ENCODE peak calls at places on chromosomes 11 and 22, in eight cellular contexts. V is brain microvascular endothelial cell, W is fibroblast of lung, R is upper lobe of right lung, F is A673, X is cardiac muscle cell, T is BJ, M is K562. C is an unnamed sample.

GRCh38 chr22:31296258-31296657 is 4.0 kb upstream of the PIK3IP1 start:
- DNase-seq in V (no peak), W (peak; percentile 57), R (no peak), F (no peak), X (peak; percentile 58), T (no peak), M (no peak), C (no peak)

GRCh38 chr11:2737226-2737590 is 37.4 kb upstream of the KCNQ1OT1 start:
- DNase-seq in V (no peak), W (no peak), R (no peak), F (no peak), X (no peak), T (no peak), M (no peak), C (no peak)

GRCh38 chr11:94129505-94130335 is 1.1 kb downstream of the PANX1 start:
- DNase-seq in V (no peak), W (peak; percentile 54), R (no peak), F (peak; percentile 38), X (peak; percentile 34), T (no peak), M (no peak), C (no peak)

GRCh38 chr11:128898580-128899344 is 7.6 kb downstream of the KCNJ5 start:
- DNase-seq in V (no peak), W (no peak), R (peak; percentile 86), F (no peak), X (no peak), T (no peak), M (no peak), C (no peak)

GRCh38 chr11:27610946-27611345 is 89.3 kb downstream of the BDNF start:
- DNase-seq in V (no peak), W (no peak), R (no peak), F (no peak), X (no peak), T (no peak), M (no peak), C (no peak)

GRCh38 chr11:3959015-3959917 is 103.8 kb downstream of the STIM1 start:
- DNase-seq in V (peak; percentile 76), W (peak; percentile 33), R (no peak), F (peak; percentile 40), X (peak; percentile 41), T (no peak), M (peak; percentile 48), C (peak; percentile 64)

GRCh38 chr11:22657101-22657694 is 9.2 kb upstream of the GAS2 start:
- DNase-seq in V (no peak), W (no peak), R (no peak), F (no peak), X (no peak), T (no peak), M (no peak), C (no peak)

GRCh38 chr11:103297900-103298299 is 188.7 kb downstream of the DYNC2H1 start:
- DNase-seq in V (no peak), W (no peak), R (no peak), F (no peak), X (no peak), T (no peak), M (no peak), C (no peak)

GRCh38 chr11:30853470-30853869 is 267.3 kb upstream of the MPPED2 start:
- DNase-seq in V (no peak), W (no peak), R (no peak), F (no peak), X (no peak), T (no peak), M (no peak), C (no peak)

GRCh38 chr22:36867695-36868094 is 6.9 kb downstream of the NCF4 start:
- DNase-seq in V (no peak), W (no peak), R (no peak), F (no peak), X (no peak), T (no peak), M (no peak), C (no peak)

GRCh38 chr22:36871669-36872081 is 10.9 kb downstream of the NCF4 start:
- DNase-seq in V (no peak), W (no peak), R (peak; percentile 52), F (no peak), X (no peak), T (no peak), M (no peak), C (no peak)

GRCh38 chr22:36872084-36872483 is 11.3 kb downstream of the NCF4 start:
- DNase-seq in V (no peak), W (no peak), R (no peak), F (no peak), X (no peak), T (no peak), M (no peak), C (no peak)

GRCh38 chr22:36868546-36868945 is 7.7 kb downstream of the NCF4 start:
- DNase-seq in V (no peak), W (no peak), R (no peak), F (no peak), X (no peak), T (no peak), M (no peak), C (no peak)

GRCh38 chr22:36870250-36870649 is 9.4 kb downstream of the NCF4 start:
- DNase-seq in V (no peak), W (no peak), R (peak; percentile 55), F (no peak), X (no peak), T (no peak), M (no peak), C (no peak)
- TF ChIP-seq CTCF in V (no peak), W (no peak), R (no peak), F (no peak), X (no peak), T (no peak), M (no peak), C (no peak)

GRCh38 chr11:43797866-43798265 is 82.8 kb upstream of the ALKBH3 start:
- DNase-seq in V (no peak), W (no peak), R (no peak), F (no peak), X (no peak), T (no peak), M (no peak), C (no peak)
- H3K36me3 ChIP-seq in V (peaks cover 3% of the 10 kb centered on the region), W (no peaks in the 10 kb centered on the region), R (peaks cover 20% of the 10 kb centered on the region), F (peaks cover 26% of the 10 kb centered on the region), X (peaks cover 8% of the 10 kb centered on the region), T (no peaks in the 10 kb centered on the region), M (no peaks in the 10 kb centered on the region), C (no peaks in the 10 kb centered on the region)

GRCh38 chr22:50191041-50191740 is 5.5 kb downstream of the TRABD start:
- DNase-seq in V (no peak), W (no peak), R (no peak), F (no peak), X (no peak), T (no peak), M (no peak), C (no peak)

GRCh38 chr22:50188356-50188755 is 2.6 kb downstream of the TRABD start:
- DNase-seq in V (no peak), W (no peak), R (no peak), F (no peak), X (no peak), T (no peak), M (no peak), C (no peak)

GRCh38 chr22:50189184-50189848 is 3.6 kb downstream of the TRABD start:
- DNase-seq in V (no peak), W (no peak), R (no peak), F (no peak), X (no peak), T (no peak), M (no peak), C (no peak)

GRCh38 chr22:50190182-50190951 is 4.7 kb downstream of the TRABD start:
- DNase-seq in V (no peak), W (peak; percentile 61), R (peak; percentile 94), F (peak; percentile 72), X (peak; percentile 50), T (no peak), M (peak; percentile 85), C (no peak)

DNA sequence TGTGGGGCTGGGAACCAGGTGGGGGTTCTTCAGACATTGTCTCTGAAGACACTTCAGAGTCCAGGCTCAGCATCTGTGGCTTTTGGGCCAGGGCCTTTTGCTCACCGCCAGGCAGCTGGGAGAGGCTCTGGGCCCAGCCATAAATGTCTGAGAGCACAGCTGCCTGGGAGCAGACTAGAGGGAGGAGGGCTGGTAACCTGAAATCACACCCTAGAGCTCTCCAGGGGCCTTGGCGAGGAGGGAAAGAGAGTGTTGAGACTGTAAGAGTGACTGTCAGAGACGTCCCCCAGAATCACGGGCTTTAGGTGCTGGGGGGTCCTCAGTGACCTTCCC is 4.1 kb downstream of the TRABD start:
- DNase-seq in V (no peak), W (peak; percentile 33), R (no peak), F (no peak), X (no peak), T (no peak), M (no peak), C (no peak)
- H3K4me3 ChIP-seq in V (peak overlapping the region; percentile 51), W (no peak overlapping the region), R (peak overlapping the region; percentile 58), F (peak overlapping the region; percentile 26), X (no peak overlapping the region), T (peak overlapping the region; percentile 47), M (peak overlapping the region; percentile 47), C (no peak overlapping the region)

GRCh38 chr22:41525450-41526225 is 18.6 kb downstream of the POLR3H start:
- DNase-seq in V (no peak), W (no peak), R (no peak), F (no peak), X (no peak), T (no peak), M (no peak), C (no peak)

GRCh38 chr22:41528132-41528766 is 16.0 kb downstream of the POLR3H start:
- DNase-seq in V (no peak), W (no peak), R (no peak), F (no peak), X (no peak), T (no peak), M (no peak), C (no peak)

GRCh38 chr22:41526226-41526531 is 18.1 kb downstream of the POLR3H start:
- DNase-seq in V (no peak), W (no peak), R (no peak), F (no peak), X (no peak), T (no peak), M (no peak), C (no peak)

GRCh38 chr22:41528938-41529561 is 15.2 kb downstream of the POLR3H start:
- DNase-seq in V (no peak), W (no peak), R (no peak), F (no peak), X (no peak), T (no peak), M (no peak), C (no peak)

DNA sequence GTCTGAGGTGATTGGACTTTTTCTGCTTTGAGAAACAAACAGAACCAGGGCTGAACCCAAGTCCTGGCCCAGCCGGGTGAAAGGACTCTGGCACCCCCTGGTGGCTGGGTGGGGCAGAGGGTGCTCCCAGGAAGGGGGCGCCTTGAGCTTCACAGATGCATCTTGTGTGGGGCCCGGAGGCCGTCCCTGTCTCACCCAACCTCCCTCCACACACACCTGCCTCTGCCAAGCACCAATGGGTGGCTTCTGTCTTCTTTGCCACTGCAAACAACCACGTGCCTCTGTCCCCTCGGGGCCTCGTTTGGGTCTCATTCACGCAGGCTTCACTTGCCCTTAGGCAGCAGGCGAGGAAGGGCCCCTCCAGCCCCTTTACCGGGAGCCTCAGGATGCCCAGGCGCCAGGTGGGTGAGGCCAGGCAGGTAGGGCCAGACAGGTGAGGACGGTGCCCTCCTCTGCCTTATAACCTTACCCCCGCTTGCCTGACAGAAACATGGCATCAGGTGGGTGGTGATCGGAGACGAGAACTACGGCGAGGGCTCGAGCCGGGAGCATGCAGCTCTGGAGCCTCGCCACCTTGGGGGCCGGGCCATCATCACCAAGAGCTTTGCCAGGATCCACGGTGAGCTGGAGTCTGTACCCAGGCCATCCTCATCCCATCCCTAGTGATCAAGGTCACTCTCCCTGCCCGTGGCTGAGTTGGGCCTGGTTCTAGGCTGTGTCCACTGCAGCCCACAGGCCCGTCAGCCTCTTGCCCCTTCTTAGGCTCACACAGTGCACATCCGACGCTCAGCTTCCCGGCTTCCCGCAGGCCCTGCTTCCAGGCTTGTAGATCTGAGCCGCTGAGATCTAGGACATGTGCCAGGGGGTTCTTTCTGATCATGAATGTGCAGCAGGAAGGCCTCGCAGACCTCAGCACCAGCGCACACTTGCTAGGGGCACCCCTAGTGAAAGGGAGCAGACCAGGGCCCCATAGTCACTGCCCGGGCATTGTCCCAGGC is 17.2 kb downstream of the POLR3H start:
- DNase-seq in V (no peak), W (peak; percentile 32), R (no peak), F (peak; percentile 49), X (peak; percentile 46), T (no peak), M (peak; percentile 76), C (no peak)
- TF ChIP-seq CTCF in V (peak; percentile 91), W (peak; percentile 81), R (peak; percentile 84), F (peak; percentile 90), X (peak; percentile 82), T (peak; percentile 93), M (peak; percentile 92), C (peak; percentile 91)